ENCODE peak calls at places on chromosome 1, in ten cellular contexts. Q is stomach, P is esophagus muscularis mucosa, D is H1, A is GM12878, J is HepG2, S is SK-N-SH, T is K562, R is upper lobe of left lung, L is suprapubic skin. H is an unnamed sample.
A peak's percentile ranks its signal among the peaks of the same experiment; 100 is the strongest.

GRCh38 chr1:27301052-27301422 is 20.9 kb upstream of the TMEM222 start:
- DNase-seq in T (no peak), P (no peak), S (no peak), J (no peak), Q (no peak), L (peak; percentile 67), A (no peak), D (no peak), R (no peak), H (no peak)

GRCh38 chr1:57162607-57163235 is 196.9 kb upstream of the C8B start:
- DNase-seq in P (no peak), T (no peak), D (no peak), Q (no peak), R (no peak), S (no peak), J (no peak), A (no peak), L (no peak), H (no peak)

GRCh38 chr1:8077120-8077573 is 51.0 kb upstream of the ERRFI1 start:
- DNase-seq in D (no peak), J (peak; percentile 93), R (peak; percentile 91), Q (peak; percentile 71), A (no peak), S (no peak), P (no peak), T (peak; percentile 59), L (no peak), H (peak; percentile 82)

GRCh38 chr1:219938706-219939105 is 10.3 kb upstream of the SLC30A10 start:
- DNase-seq in L (no peak), J (no peak), D (no peak), T (peak; percentile 68), P (no peak), R (no peak), A (no peak), Q (no peak), S (no peak), H (no peak)

GRCh38 chr1:23103001-23103879 is 65.4 kb downstream of the LUZP1 start:
- DNase-seq in D (no peak), A (no peak), P (no peak), J (no peak), T (peak; percentile 82), L (no peak), R (no peak), S (no peak), Q (no peak), H (no peak)

GRCh38 chr1:2375923-2376260 is 15.5 kb downstream of the MORN1 start:
- DNase-seq in T (no peak), D (no peak), R (no peak), S (no peak), L (no peak), P (no peak), Q (no peak), A (no peak), J (no peak), H (peak; percentile 50)

GRCh38 chr1:10075732-10076131 is 43.0 kb downstream of the UBE4B start:
- DNase-seq in P (no peak), J (no peak), Q (no peak), T (no peak), D (no peak), S (no peak), L (no peak), A (no peak), R (no peak), H (no peak)

GRCh38 chr1:4346141-4346540 is 308.3 kb upstream of the AJAP1 start:
- DNase-seq in T (no peak), S (no peak), Q (no peak), R (no peak), A (no peak), D (no peak), L (no peak), P (no peak), J (no peak), H (no peak)

GRCh38 chr1:18283601-18284385 is 176.2 kb downstream of the IGSF21 start:
- DNase-seq in A (peak; percentile 71), R (no peak), T (no peak), S (no peak), D (no peak), J (no peak), L (no peak), P (no peak), Q (no peak), H (no peak)

GRCh38 chr1:221871056-221871455 is 129.2 kb upstream of the DUSP10 start:
- DNase-seq in Q (no peak), D (no peak), P (no peak), L (no peak), A (no peak), J (no peak), S (no peak), T (no peak), R (no peak), H (no peak)

GRCh38 chr1:222911866-222912265 is 97.0 kb downstream of the DISP1 start:
- DNase-seq in T (no peak), L (no peak), Q (no peak), R (no peak), P (no peak), J (no peak), D (no peak), S (no peak), A (no peak), H (no peak)

GRCh38 chr1:147084273-147085096 is 87.8 kb downstream of the PRKAB2 start:
- DNase-seq in P (peak; percentile 66), J (peak; percentile 74), A (peak; percentile 82), S (peak; percentile 80), Q (peak; percentile 63), D (peak; percentile 81), L (peak; percentile 88), R (peak; percentile 66), T (peak; percentile 94), H (peak; percentile 76)

DNA sequence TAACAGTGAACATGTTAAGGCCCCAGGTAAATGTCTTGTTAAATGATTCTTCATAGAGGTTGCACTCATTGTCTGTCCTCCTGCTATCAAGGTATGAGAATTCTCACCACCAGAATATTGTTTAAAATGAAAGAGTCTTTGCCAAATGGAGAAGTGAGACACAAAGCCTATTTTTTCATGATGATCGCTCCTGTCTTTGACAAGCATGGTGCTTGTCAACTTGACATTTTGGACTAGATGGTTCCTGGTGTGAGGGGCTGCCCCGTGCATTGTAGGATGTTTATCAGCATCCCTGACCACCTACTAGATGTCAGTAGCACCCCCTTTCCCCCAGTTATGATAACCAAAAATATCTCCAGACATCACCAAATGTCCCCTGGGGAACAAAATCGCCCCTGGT is 65.6 kb downstream of the MDM4 start:
- DNase-seq in J (no peak), R (no peak), L (no peak), D (no peak), S (no peak), P (no peak), T (no peak), Q (no peak), A (no peak), H (no peak)
- H3K4me1 ChIP-seq in J (no peaks in the 10 kb centered on the region), R (peaks cover 2% of the 10 kb centered on the region), L (peaks cover 19% of the 10 kb centered on the region), D (peaks cover 25% of the 10 kb centered on the region), S (no peaks in the 10 kb centered on the region), P (peaks cover 13% of the 10 kb centered on the region), T (peaks cover 6% of the 10 kb centered on the region), Q (peaks cover 16% of the 10 kb centered on the region), A (peaks cover 23% of the 10 kb centered on the region), H (peaks cover 6% of the 10 kb centered on the region)

DNA sequence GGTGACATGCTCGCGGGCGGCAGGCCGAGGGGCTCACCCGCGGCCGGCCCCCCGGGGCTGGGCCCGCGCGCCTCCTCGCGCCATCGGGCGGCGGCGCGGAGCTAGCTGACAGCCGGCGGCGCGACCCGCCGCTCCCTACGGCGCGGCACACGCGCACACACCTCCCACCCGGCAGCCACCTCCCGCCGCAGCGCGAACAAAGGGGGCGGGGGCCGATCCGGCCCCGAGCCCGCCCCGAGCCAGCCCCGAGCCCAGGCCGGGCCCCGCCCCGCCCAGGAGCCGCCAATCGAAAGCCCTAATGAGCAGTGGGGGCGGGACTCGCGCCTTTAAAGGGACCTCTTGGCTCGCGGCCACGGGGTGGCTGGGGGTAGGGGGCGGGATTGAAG is at the start of gene KIF21B:
- DNase-seq in D (no peak), A (no peak), R (peak; percentile 89), J (peak; percentile 42), P (peak; percentile 94), T (peak; percentile 94), Q (peak; percentile 88), L (no peak), S (peak; percentile 97), H (peak; percentile 81)
- TF ChIP-seq EP300 in D (no peak), A (no peak), R (no peak), J (no peak), P (no peak), T (no peak), Q (no peak), L (no peak), S (no peak), H (no peak)

DNA sequence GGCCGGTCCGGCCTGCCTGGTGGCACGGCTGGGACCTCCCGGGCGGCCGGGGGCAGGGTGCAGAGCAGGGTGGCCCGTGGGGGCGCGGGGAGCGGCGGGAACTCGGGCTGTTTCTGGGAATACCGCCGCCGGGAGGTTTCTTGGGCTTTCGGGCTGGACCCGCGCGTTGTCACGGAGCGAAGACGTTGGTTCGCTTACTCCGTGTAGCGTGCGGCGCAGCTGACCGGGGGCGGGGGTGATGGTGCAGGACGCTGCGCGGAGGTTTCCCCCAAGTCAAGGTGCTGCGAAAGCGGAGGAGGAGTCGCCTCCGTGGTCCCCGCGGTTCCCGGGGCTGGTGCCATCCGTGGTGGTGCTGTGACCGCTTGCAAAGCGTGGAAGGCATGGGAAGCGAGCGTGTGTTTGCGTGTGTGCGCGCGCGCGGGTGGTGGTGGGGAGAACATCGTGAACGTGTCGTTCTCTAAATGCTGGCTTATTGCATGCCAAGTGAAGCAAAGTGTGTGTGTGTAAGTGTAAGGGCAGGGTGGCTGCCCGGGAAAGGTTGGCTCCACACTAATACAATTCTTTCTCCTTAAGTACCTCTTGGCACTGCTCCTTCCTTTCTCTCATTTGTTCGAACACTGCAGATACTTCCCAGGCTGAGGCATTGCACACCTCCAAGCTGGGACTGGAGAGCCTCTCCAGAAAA is 1.1 kb downstream of the RYR2 start:
- DNase-seq in S (peak; percentile 62), D (no peak), L (no peak), J (no peak), A (no peak), T (no peak), R (no peak), Q (no peak), P (no peak), H (no peak)
- TF ChIP-seq POLR2AphosphoS5 in S (no peak), D (no peak), L (no peak), J (no peak), A (no peak), T (no peak), R (no peak), Q (no peak), P (peak; percentile 60), H (peak; percentile 31)

DNA sequence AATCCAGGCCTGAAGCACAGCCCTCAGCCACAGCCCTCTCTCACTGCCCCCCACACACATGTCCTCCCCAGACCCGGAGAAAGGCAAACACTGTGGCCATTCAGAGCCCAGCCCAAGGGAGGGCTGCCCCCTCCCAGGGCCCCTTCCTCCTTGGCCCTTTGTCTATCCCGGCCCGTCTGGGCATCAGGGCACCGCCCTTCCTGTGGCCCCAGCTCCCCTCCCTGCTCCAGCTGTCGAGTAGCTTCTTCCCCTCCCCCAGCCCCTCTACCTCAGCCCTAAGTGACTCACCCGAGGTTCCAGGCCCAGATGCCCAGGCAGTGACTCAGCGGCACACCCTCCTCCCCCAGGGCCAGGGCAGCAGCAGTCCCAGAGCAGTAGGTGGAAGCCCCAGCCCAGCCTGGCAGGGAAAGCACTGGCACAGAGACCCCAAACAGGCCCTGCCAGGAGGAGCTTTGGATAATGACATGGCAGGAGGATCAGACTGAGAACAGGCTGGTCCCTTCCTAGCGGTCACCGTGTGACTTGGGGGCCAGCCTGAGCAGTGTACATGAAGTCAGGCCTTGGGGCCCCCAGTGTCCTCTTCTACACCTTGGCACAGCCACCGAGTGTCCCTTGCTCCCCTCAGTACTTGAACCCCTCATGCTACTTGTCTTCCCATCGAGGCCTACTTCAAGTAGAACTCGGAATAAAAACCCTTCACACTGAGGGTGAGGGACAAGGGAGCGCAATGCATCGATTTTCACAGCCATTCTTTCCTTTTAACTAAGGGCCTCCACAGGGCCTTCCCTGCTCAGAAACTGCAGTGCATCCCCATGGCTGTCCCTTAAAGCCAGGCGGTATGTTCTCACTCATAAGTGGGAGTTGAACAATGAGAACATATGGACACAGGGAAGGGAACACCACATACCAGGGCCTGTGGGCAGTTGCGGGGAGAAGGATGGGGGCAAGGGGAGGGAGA is 1.0 kb upstream of the S100A2 start:
- DNase-seq in P (peak; percentile 98), L (peak; percentile 99), R (peak; percentile 100), Q (peak; percentile 93), T (peak; percentile 93), S (peak; percentile 73), D (peak; percentile 90), A (peak; percentile 37), J (peak; percentile 89), H (peak; percentile 99)
- H3K4me1 ChIP-seq in P (peaks cover 52% of the 10 kb centered on the region), L (peaks cover 59% of the 10 kb centered on the region), R (peaks cover 45% of the 10 kb centered on the region), Q (peaks cover 44% of the 10 kb centered on the region), T (peaks cover 38% of the 10 kb centered on the region), S (peaks cover 43% of the 10 kb centered on the region), D (peaks cover 26% of the 10 kb centered on the region), A (peaks cover 15% of the 10 kb centered on the region), J (peaks cover 54% of the 10 kb centered on the region), H (peaks cover 37% of the 10 kb centered on the region)